ENCODE peak calls at places on chromosomes 11 and 22, in eight cellular contexts. V is fibroblast of lung; N is CD4-positive, CD25-positive, alpha-beta regulatory T cell; K is HepG2; Z is stomach; P is tibial artery; S is BE2C; U is aorta. M is an unnamed sample. For H3K9me3, the result is how much of the 10 kb centered on the place peaks cover.

GRCh38 chr11:36258730-36259360 is 30.4 kb downstream of the COMMD9 start:
- DNase-seq in V (peak), N (no peak), K (peak), Z (peak), P (peak), S (peak), U (no peak), M (peak)

GRCh38 chr11:74312321-74312720 is 881 bp upstream of the P4HA3 start:
- DNase-seq in V (no peak), N (no peak), K (no peak), Z (no peak), P (no peak), S (no peak), U (no peak), M (no peak)

GRCh38 chr22:39302431-39302960 is 16.9 kb downstream of the RPL3 start:
- DNase-seq in V (no peak), N (no peak), K (no peak), Z (no peak), P (no peak), S (no peak), U (no peak), M (no peak)

GRCh38 chr11:65555693-65556231 is 2.4 kb downstream of the LTBP3 start:
- DNase-seq in V (peak), N (no peak), K (peak), Z (no peak), P (peak), S (no peak), U (peak), M (peak)

GRCh38 chr22:36443198-36443770 is 38.2 kb downstream of the TXN2 start:
- DNase-seq in V (peak), N (no peak), K (no peak), Z (no peak), P (no peak), S (no peak), U (no peak), M (no peak)

GRCh38 chr22:33986167-33986771 is 66.0 kb upstream of the LARGE1 start:
- DNase-seq in V (no peak), N (no peak), K (no peak), Z (no peak), P (no peak), S (no peak), U (no peak), M (no peak)

GRCh38 chr11:67276821-67277230 is 10.6 kb downstream of the GRK2 start:
- DNase-seq in V (peak), N (no peak), K (no peak), Z (peak), P (peak), S (peak), U (peak), M (peak)

GRCh38 chr11:104142701-104143100 is 21.2 kb downstream of the PDGFD start:
- DNase-seq in V (no peak), N (no peak), K (no peak), Z (no peak), P (no peak), S (no peak), U (no peak), M (no peak)

GRCh38 chr11:107929611-107930200 is 1.5 kb downstream of the RAB39A start:
- DNase-seq in V (no peak), N (no peak), K (no peak), Z (no peak), P (no peak), S (peak), U (no peak), M (no peak)

GRCh38 chr22:40636380-40637180 is at the start of gene MRTFA:
- DNase-seq in V (peak), N (peak), K (peak), Z (peak), P (peak), S (peak), U (peak), M (peak)

GRCh38 chr11:72732329-72732728 is 19.9 kb downstream of the ARAP1 start:
- DNase-seq in V (no peak), N (no peak), K (no peak), Z (no peak), P (no peak), S (no peak), U (no peak), M (no peak)

GRCh38 chr11:46953093-46953492 is 16.5 kb downstream of the CSTPP1 start:
- DNase-seq in V (no peak), N (no peak), K (no peak), Z (no peak), P (no peak), S (no peak), U (no peak), M (no peak)

GRCh38 chr22:36332623-36333331 is 55.0 kb downstream of the MYH9 start:
- DNase-seq in V (no peak), N (peak), K (no peak), Z (peak), P (peak), S (no peak), U (no peak), M (peak)

GRCh38 chr11:113114452-113115027 is 153.3 kb downstream of the NCAM1 start:
- DNase-seq in V (peak), N (no peak), K (peak), Z (peak), P (no peak), S (peak), U (peak), M (peak)

GRCh38 chr11:131875611-131876010 is 505.2 kb downstream of the NTM start:
- DNase-seq in V (peak), N (no peak), K (no peak), Z (no peak), P (no peak), S (no peak), U (no peak), M (no peak)

GRCh38 chr11:64305075-64305690 is at the start of gene ESRRA:
- DNase-seq in V (peak), N (peak), K (peak), Z (peak), P (peak), S (peak), U (peak), M (peak)

GRCh38 chr11:17525570-17525969 is 18.6 kb downstream of the USH1C start:
- DNase-seq in V (no peak), N (no peak), K (no peak), Z (no peak), P (no peak), S (no peak), U (no peak), M (no peak)

GRCh38 chr11:57598831-57599155 is 1.3 kb downstream of the SERPING1 start:
- DNase-seq in V (peak), N (no peak), K (no peak), Z (no peak), P (no peak), S (no peak), U (no peak), M (no peak)

GRCh38 chr11:827861-828167 is at the start of gene CRACR2B:
- DNase-seq in V (no peak), N (no peak), K (no peak), Z (no peak), P (no peak), S (no peak), U (no peak), M (no peak)

GRCh38 chr11:43035011-43035564 is 276.7 kb upstream of the API5 start:
- DNase-seq in V (no peak), N (no peak), K (no peak), Z (no peak), P (no peak), S (no peak), U (no peak), M (no peak)

GRCh38 chr11:107619926-107620325 is 29.0 kb downstream of the ELMOD1 start:
- DNase-seq in V (peak), N (no peak), K (no peak), Z (no peak), P (no peak), S (no peak), U (no peak), M (no peak)

GRCh38 chr11:14308114-14308896 is 50.7 kb downstream of the RRAS2 start:
- DNase-seq in V (peak), N (no peak), K (peak), Z (no peak), P (no peak), S (no peak), U (no peak), M (peak)

GRCh38 chr22:20128902-20129746 is 2.5 kb upstream of the ZDHHC8 start:
- DNase-seq in V (peak), N (peak), K (peak), Z (peak), P (no peak), S (peak), U (no peak), M (no peak)

GRCh38 chr11:61092280-61092766 is 10.0 kb upstream of the CD5 start:
- DNase-seq in V (no peak), N (peak), K (no peak), Z (no peak), P (no peak), S (no peak), U (no peak), M (no peak)

GRCh38 chr11:19951558-19952083 is 208.7 kb downstream of the DBX1 start:
- DNase-seq in V (peak), N (no peak), K (peak), Z (no peak), P (no peak), S (no peak), U (no peak), M (peak)

GRCh38 chr11:85939099-85940015 is 84.2 kb downstream of the CCDC83 start:
- DNase-seq in V (no peak), N (no peak), K (no peak), Z (no peak), P (no peak), S (no peak), U (no peak), M (no peak)

GRCh38 chr11:85934599-85935169 is 79.5 kb downstream of the CCDC83 start:
- DNase-seq in V (no peak), N (no peak), K (no peak), Z (no peak), P (no peak), S (no peak), U (peak), M (no peak)

GRCh38 chr11:85941380-85941973 is 86.3 kb downstream of the CCDC83 start:
- DNase-seq in V (peak), N (no peak), K (peak), Z (peak), P (peak), S (peak), U (no peak), M (peak)

GRCh38 chr11:85935751-85936150 is 80.6 kb downstream of the CCDC83 start:
- DNase-seq in V (no peak), N (no peak), K (no peak), Z (no peak), P (no peak), S (no peak), U (no peak), M (no peak)

DNA sequence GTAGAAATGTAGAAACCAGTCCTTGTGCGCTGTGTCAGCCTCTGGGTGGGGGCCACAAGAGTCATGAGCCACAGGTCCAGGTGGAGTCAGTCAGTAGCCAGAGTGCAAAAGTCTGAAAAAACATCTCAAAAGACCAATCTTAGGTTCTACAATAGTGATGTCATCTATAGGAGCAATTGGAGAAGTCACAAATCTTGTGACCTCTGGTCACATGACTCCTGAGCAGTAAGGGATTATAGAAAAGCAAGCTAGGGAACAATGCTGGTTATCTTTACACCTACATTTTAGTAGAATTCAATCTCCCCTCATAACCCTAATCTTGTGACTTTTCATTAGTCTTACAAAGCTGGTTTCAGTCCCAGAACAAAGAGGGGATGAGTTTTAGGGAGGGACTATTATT is 82.7 kb downstream of the CCDC83 start:
- DNase-seq in V (no peak), N (no peak), K (no peak), Z (no peak), P (no peak), S (no peak), U (no peak), M (no peak)
- H3K9me3 ChIP-seq in V (under half), N (under half), K (under half), Z (under half), P (under half), S (under half), U (under half), M (under half)

DNA sequence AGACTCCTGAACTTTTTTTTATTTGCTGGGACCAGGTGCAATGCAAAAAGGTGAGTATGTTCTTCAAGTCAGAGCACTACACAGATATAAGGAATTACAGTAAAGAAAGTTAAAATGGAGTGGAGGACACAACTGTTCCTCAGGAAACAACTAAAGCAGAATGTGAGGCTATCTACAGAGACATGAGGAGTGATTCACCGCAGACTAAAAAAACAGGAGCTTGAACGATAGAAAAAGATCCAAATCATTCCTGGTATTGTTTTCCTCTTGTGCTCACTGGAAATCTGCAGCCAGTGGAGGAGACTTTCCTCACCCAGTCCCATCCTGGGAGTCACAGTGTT is 106.2 kb downstream of the ABTB2 start:
- DNase-seq in V (no peak), N (no peak), K (no peak), Z (no peak), P (no peak), S (no peak), U (no peak), M (no peak)
- H3K4me3 ChIP-seq in V (peak), N (peak), K (no peak), Z (no peak), P (peak), S (peak), U (no peak), M (no peak)

GRCh38 chr22:49111085-49111484 is 716.6 kb downstream of the BRD1 start:
- DNase-seq in V (no peak), N (no peak), K (no peak), Z (no peak), P (no peak), S (no peak), U (no peak), M (no peak)
- H3K9me3 ChIP-seq in V (under half), N (under half), K (under half), Z (under half), P (under half), S (under half), U (under half), M (under half)

GRCh38 chr11:117827521-117828511 is 3.3 kb upstream of the FXYD2 start:
- DNase-seq in V (no peak), N (no peak), K (no peak), Z (peak), P (peak), S (no peak), U (peak), M (no peak)
- H3K4me3 ChIP-seq in V (no peak), N (no peak), K (no peak), Z (no peak), P (no peak), S (no peak), U (no peak), M (no peak)

GRCh38 chr22:47920380-47920959 is 1158.0 kb downstream of the TBC1D22A start:
- DNase-seq in V (no peak), N (no peak), K (no peak), Z (no peak), P (no peak), S (no peak), U (no peak), M (no peak)

GRCh38 chr22:47919893-47920292 is 1157.4 kb downstream of the TBC1D22A start:
- DNase-seq in V (no peak), N (no peak), K (no peak), Z (no peak), P (no peak), S (no peak), U (no peak), M (no peak)

GRCh38 chr22:47921906-47922305 is 1159.5 kb downstream of the TBC1D22A start:
- DNase-seq in V (no peak), N (no peak), K (no peak), Z (no peak), P (no peak), S (no peak), U (no peak), M (no peak)

GRCh38 chr22:47918936-47919505 is 1156.6 kb downstream of the TBC1D22A start:
- DNase-seq in V (no peak), N (no peak), K (no peak), Z (no peak), P (no peak), S (no peak), U (no peak), M (no peak)

GRCh38 chr22:47918276-47918928 is 1156.0 kb downstream of the TBC1D22A start:
- DNase-seq in V (no peak), N (no peak), K (no peak), Z (no peak), P (no peak), S (no peak), U (no peak), M (no peak)
- H3K9me3 ChIP-seq in V (under half), N (under half), K (under half), Z (under half), P (under half), S (under half), U (under half), M (under half)

GRCh38 chr22:46180370-46181137 is 30.2 kb downstream of the PPARA start:
- DNase-seq in V (peak), N (no peak), K (no peak), Z (no peak), P (no peak), S (no peak), U (no peak), M (no peak)
- H3K4me3 ChIP-seq in V (no peak), N (no peak), K (no peak), Z (no peak), P (no peak), S (no peak), U (no peak), M (no peak)